ENCODE peak calls at places on chromosomes 16 and 17, in six cellular contexts. O, X, T, E, Q and D are unnamed samples.

GRCh38 chr16:67034478-67034877 is 5.5 kb downstream of the CBFB start:
- DNase-seq in O (no peak), Q (no peak), E (peak; percentile 66), T (no peak), X (no peak), D (peak; percentile 58)

GRCh38 chr17:33303254-33303653 is 10.2 kb upstream of the ASIC2 start:
- DNase-seq in E (no peak), X (no peak), O (no peak), Q (no peak), T (no peak), D (no peak)

GRCh38 chr17:52410781-52411180 is 252.3 kb upstream of the CA10 start:
- DNase-seq in T (no peak), E (no peak), Q (no peak), O (no peak), X (no peak), D (no peak)

GRCh38 chr17:38885044-38885727 is 15.3 kb downstream of the LASP1 start:
- DNase-seq in X (no peak), O (no peak), T (no peak), E (no peak), Q (no peak), D (no peak)

GRCh38 chr16:83940157-83940556 is 12.9 kb upstream of the OSGIN1 start:
- DNase-seq in Q (no peak), E (no peak), T (no peak), X (no peak), O (no peak), D (no peak)

GRCh38 chr16:85592700-85593502 is 20.2 kb upstream of the GSE1 start:
- DNase-seq in Q (no peak), T (no peak), X (no peak), E (peak; percentile 59), O (no peak), D (no peak)

GRCh38 chr17:21020622-21021021 is 22.2 kb downstream of the USP22 start:
- DNase-seq in X (peak; percentile 52), E (no peak), O (no peak), Q (no peak), T (no peak), D (no peak)

GRCh38 chr17:38898812-38899348 is 26.5 kb upstream of the LASP1NB start:
- DNase-seq in X (peak; percentile 71), E (no peak), O (no peak), Q (no peak), T (peak; percentile 43), D (peak; percentile 31)

GRCh38 chr17:50262001-50262794 is 12.1 kb upstream of the TMEM92 start:
- DNase-seq in E (no peak), Q (no peak), T (no peak), X (no peak), O (no peak), D (no peak)

GRCh38 chr17:42675984-42676423 is 790 bp downstream of the PLEKHH3 start:
- DNase-seq in Q (no peak), E (peak; percentile 45), X (peak; percentile 83), O (no peak), T (peak; percentile 74), D (peak; percentile 49)

GRCh38 chr17:78497115-78497540 is 80.1 kb downstream of the DNAH17 start:
- DNase-seq in T (peak; percentile 62), E (peak; percentile 72), O (peak; percentile 23), X (peak; percentile 86), Q (peak; percentile 12), D (peak; percentile 86)

GRCh38 chr16:30346286-30346685 is 8.8 kb downstream of the CD2BP2 start:
- DNase-seq in O (no peak), X (peak; percentile 26), E (no peak), Q (no peak), T (no peak), D (no peak)

GRCh38 chr16:20102021-20102420 is 28.3 kb upstream of the GPR139 start:
- DNase-seq in E (no peak), X (no peak), Q (no peak), T (no peak), O (no peak), D (no peak)

GRCh38 chr16:75621170-75621477 is 2.0 kb downstream of the ADAT1 start:
- DNase-seq in X (no peak), Q (no peak), E (peak; percentile 55), T (no peak), O (no peak), D (peak; percentile 63)

GRCh38 chr17:17403899-17404576 is 72.8 kb upstream of the MED9 start:
- DNase-seq in X (peak; percentile 57), O (no peak), Q (no peak), E (no peak), T (no peak), D (no peak)

GRCh38 chr17:58052951-58053715 is 30.1 kb upstream of the DYNLL2 start:
- DNase-seq in E (no peak), Q (no peak), T (no peak), O (no peak), X (no peak), D (no peak)

GRCh38 chr16:71499775-71500364 is 10.7 kb upstream of the ZNF19 start:
- DNase-seq in Q (no peak), X (no peak), T (no peak), E (peak; percentile 66), O (no peak), D (peak; percentile 79)

GRCh38 chr16:86455116-86455515 is 55.2 kb upstream of the FOXF1 start:
- DNase-seq in Q (peak; percentile 75), X (no peak), T (no peak), O (peak; percentile 91), E (peak; percentile 100), D (peak; percentile 40)

GRCh38 chr17:38749222-38750043 is 1.3 kb upstream of the PCGF2 start:
- DNase-seq in E (peak; percentile 52), Q (no peak), X (peak; percentile 90), O (no peak), T (peak; percentile 90), D (peak; percentile 62)

GRCh38 chr16:56425439-56425832 is at the start of gene AMFR:
- DNase-seq in X (peak; percentile 88), O (peak; percentile 25), T (peak; percentile 76), E (peak; percentile 80), Q (no peak), D (peak; percentile 80)
- TF ChIP-seq CTCF in X (peak; percentile 63), O (no peak), T (peak; percentile 50), E (peak; percentile 51), Q (peak; percentile 40), D (no peak)

GRCh38 chr17:8080208-8080798 is 7.2 kb downstream of the ALOX12B start:
- DNase-seq in E (no peak), Q (no peak), O (no peak), X (no peak), T (no peak), D (no peak)
- H3K4me3 ChIP-seq in E (peak overlapping the region; percentile 24), Q (no peak overlapping the region), O (peak overlapping the region; percentile 37), X (peak overlapping the region; percentile 62), T (peak overlapping the region; percentile 28), D (no peak overlapping the region)

GRCh38 chr16:18783430-18784341 is 6.4 kb downstream of the RPS15A start:
- DNase-seq in Q (no peak), E (no peak), T (no peak), X (no peak), O (no peak), D (no peak)

GRCh38 chr16:18784917-18785623 is 5.1 kb downstream of the RPS15A start:
- DNase-seq in X (no peak), T (no peak), Q (no peak), O (no peak), E (no peak), D (peak; percentile 16)

DNA sequence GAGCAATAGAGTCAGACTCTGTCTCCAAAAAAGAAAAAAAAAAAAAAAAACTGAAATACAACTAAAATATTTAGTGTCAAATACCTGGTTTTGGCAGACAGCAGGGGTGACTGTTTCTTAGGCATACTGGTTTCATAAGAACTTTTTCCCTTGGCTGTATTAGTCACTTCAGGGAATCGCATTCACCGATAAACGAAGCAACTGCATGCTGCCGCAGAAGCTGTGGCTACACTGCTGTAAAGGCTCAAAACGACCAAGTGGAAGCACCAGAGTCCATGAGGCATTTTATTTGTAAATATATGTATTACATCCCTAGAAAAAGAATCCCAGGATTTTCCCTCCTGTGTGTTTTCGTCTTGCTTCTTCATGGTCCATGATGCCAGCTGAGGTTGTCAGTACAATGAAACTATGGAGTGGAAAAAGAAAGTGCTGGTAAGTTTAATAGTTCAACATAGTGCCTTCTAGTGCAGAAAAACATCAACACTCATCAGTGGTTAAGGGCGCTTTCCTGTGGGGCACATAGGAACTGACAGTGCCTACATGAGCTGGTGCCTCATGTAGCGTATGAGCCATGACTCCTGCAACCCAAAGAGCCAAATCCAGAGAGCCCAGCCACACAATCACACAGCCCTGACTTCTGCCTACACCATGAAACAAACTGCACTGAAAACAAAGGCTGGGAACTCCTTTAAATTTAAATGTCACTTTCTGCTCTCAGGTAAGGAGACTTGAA is 7.3 kb downstream of the RPS15A start:
- DNase-seq in T (no peak), O (no peak), E (no peak), Q (no peak), X (no peak), D (no peak)
- TF ChIP-seq CTCF in T (no peak), O (no peak), E (no peak), Q (no peak), X (no peak), D (no peak)

DNA sequence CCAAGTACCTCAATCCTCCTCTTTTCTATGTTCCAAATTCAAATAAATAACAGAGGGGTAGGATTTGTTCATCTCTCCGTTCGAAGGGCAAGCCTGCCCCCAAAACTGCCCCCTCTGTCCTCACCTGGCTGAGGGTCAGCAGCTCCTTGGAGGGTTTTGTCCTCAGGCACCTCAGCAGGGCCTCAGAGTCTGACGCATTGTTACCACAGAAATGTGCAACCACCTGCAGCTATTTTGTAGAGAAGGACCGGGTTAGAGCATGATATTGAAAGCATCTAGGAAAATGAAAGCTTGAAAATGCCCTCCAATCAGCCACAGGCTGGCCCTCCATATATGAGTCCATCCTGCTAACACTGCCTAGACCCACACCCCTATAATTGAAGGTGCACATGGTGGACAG is 13.9 kb downstream of the CES5A start:
- DNase-seq in T (no peak), X (no peak), O (no peak), Q (no peak), E (no peak), D (no peak)
- H3K4me3 ChIP-seq in T (no peak overlapping the region), X (no peak overlapping the region), O (no peak overlapping the region), Q (no peak overlapping the region), E (no peak overlapping the region), D (no peak overlapping the region)

GRCh38 chr16:31501226-31501965 is 6.8 kb downstream of the RUSF1 start:
- DNase-seq in Q (no peak), O (no peak), X (no peak), E (no peak), T (no peak), D (no peak)
- TF ChIP-seq CTCF in Q (no peak), O (no peak), X (no peak), E (no peak), T (no peak), D (no peak)

GRCh38 chr16:57115504-57116182 is 23.3 kb downstream of the CPNE2 start:
- DNase-seq in T (peak; percentile 80), E (peak; percentile 28), Q (no peak), O (no peak), X (peak; percentile 68), D (peak; percentile 69)
- H3K4me3 ChIP-seq in T (no peak overlapping the region), E (no peak overlapping the region), Q (no peak overlapping the region), O (no peak overlapping the region), X (no peak overlapping the region), D (no peak overlapping the region)